ENCODE peak calls at places on chromosomes 7 and 10, in nine cellular contexts. G, X, A, R, I, P, K, Q and L are unnamed samples.

GRCh38 chr7:22052221-22052639 is 106.5 kb upstream of the CDCA7L start:
- DNase-seq in X (no peak), I (no peak), A (no peak), P (no peak), K (no peak), R (no peak), Q (no peak), G (no peak), L (peak)

GRCh38 chr7:108136191-108136581 is 6.0 kb upstream of the LAMB4 start:
- DNase-seq in A (no peak), P (no peak), I (no peak), G (no peak), K (peak), Q (no peak), X (no peak), R (peak), L (no peak)

GRCh38 chr10:68046642-68047041 is 28.4 kb downstream of the HERC4 start:
- DNase-seq in Q (no peak), G (no peak), P (no peak), K (no peak), I (no peak), R (no peak), A (no peak), X (no peak), L (no peak)

GRCh38 chr7:34904987-34905386 is 132.3 kb downstream of the DPY19L1 start:
- DNase-seq in X (no peak), P (no peak), I (no peak), Q (no peak), R (no peak), A (no peak), K (no peak), G (no peak), L (no peak)

GRCh38 chr7:132373041-132373440 is 203.2 kb downstream of the PLXNA4 start:
- DNase-seq in X (no peak), G (no peak), A (no peak), K (no peak), R (no peak), I (no peak), P (no peak), Q (no peak), L (no peak)

GRCh38 chr10:129972145-129972965 is 8.3 kb upstream of the EBF3 start:
- DNase-seq in A (peak), I (no peak), X (no peak), G (no peak), K (no peak), R (no peak), P (no peak), Q (no peak), L (no peak)

GRCh38 chr10:16519908-16520861 is 1.5 kb downstream of the C1QL3 start:
- DNase-seq in I (no peak), A (peak), Q (no peak), R (peak), G (no peak), K (no peak), P (no peak), X (no peak), L (no peak)

GRCh38 chr7:40571796-40572195 is 437.0 kb downstream of the SUGCT start:
- DNase-seq in I (no peak), X (peak), R (no peak), K (peak), G (no peak), Q (no peak), P (no peak), A (peak), L (no peak)

GRCh38 chr7:120241973-120242372 is 31.0 kb upstream of the KCND2 start:
- DNase-seq in P (no peak), R (no peak), X (no peak), G (no peak), A (no peak), K (no peak), I (no peak), Q (no peak), L (no peak)

GRCh38 chr7:97118306-97118917 is 914 bp downstream of the SDHAF3 start:
- DNase-seq in I (no peak), G (no peak), A (no peak), R (no peak), K (peak), X (no peak), P (no peak), Q (no peak), L (no peak)

GRCh38 chr10:130045091-130045652 is 65.5 kb downstream of the C10orf143 start:
- DNase-seq in X (no peak), I (peak), R (no peak), G (no peak), Q (no peak), A (peak), P (no peak), K (no peak), L (no peak)

GRCh38 chr10:62873866-62874265 is 57.7 kb upstream of the EGR2 start:
- DNase-seq in X (no peak), R (no peak), I (no peak), G (no peak), K (no peak), A (no peak), P (no peak), Q (no peak), L (no peak)

GRCh38 chr7:4131043-4131442 is 551.1 kb upstream of the FOXK1 start:
- DNase-seq in R (no peak), A (no peak), G (no peak), P (no peak), K (no peak), I (no peak), X (no peak), Q (no peak), L (no peak)

GRCh38 chr10:8365935-8366911 is 311.7 kb downstream of the GATA3 start:
- DNase-seq in Q (peak), A (no peak), K (peak), I (no peak), R (peak), G (no peak), P (no peak), X (no peak), L (peak)

GRCh38 chr7:50534690-50535290 is 30.4 kb downstream of the DDC start:
- DNase-seq in G (peak), I (peak), A (no peak), P (no peak), Q (peak), K (peak), R (no peak), X (peak), L (peak)
- TF ChIP-seq CTCF in G (peak), I (no peak), A (peak), P (no peak), Q (no peak), K (no peak), R (no peak), X (no peak), L (no peak)

DNA sequence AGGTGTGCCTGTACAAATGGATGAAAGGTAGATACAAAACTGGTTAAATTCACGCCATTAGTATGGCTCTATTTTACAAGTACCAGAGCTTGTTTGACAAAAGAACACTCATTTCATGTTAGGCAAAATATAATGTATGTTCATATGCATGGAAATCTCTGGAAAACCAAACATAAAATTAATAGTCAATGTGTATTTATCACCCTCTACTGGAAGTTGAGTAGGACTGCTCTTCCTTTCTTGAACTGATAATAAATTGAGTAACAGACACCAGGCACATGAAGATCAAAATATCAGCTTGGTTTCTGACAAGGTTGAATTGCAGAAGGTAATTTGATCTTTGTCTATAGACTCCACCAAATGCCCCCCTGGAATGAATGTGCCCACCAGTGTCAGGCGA is 19.8 kb upstream of the AKR1B1 start:
- DNase-seq in K (peak), I (no peak), P (no peak), Q (no peak), R (no peak), G (no peak), A (no peak), X (no peak), L (no peak)
- TF ChIP-seq CTCF in K (peak), I (no peak), P (no peak), Q (peak), R (no peak), G (no peak), A (peak), X (no peak), L (no peak)

GRCh38 chr10:79059859-79060379 is 8.8 kb upstream of the ZMIZ1 start:
- DNase-seq in I (no peak), A (no peak), G (peak), K (no peak), P (peak), Q (no peak), X (no peak), R (no peak), L (no peak)
- TF ChIP-seq CTCF in I (no peak), A (no peak), G (no peak), K (no peak), P (no peak), Q (no peak), X (no peak), R (no peak), L (no peak)

DNA sequence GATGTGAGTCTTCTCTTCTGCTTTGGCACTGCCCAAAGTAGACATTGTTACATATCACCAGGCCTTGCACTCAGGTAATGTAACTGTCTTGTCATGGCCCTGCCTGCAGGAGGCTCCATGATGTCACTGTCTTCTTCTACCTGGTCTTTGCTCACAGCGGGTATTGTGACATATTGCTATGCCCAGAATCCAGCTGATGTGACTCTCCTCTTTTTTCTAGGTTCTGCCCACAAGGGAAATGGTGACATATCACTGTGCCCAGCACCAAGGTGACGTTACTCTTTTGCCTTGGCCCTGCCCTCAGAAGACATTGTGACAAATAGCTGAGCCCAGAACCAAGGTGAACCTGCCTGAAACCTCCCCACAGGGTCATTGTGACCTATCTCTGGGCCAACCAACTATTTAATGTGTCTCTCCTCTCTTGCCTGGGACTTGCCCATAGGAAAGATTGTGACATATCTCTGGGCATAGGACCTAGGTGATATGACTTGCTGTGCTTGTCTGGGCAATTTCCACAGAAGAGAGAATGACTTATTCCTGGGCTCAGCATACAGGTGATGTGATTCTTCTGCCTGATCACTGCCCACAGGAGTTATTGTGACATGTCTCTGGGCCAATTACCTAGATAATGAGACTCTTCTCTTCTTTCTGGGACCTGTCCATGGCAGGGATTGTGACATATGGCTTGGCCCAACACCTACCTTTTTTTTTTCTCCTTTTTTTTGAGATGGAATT is 26.5 kb upstream of the ZNF107 start:
- DNase-seq in G (no peak), Q (no peak), I (no peak), A (no peak), R (no peak), X (no peak), P (no peak), K (no peak), L (no peak)
- TF ChIP-seq CTCF in G (no peak), Q (no peak), I (no peak), A (no peak), R (no peak), X (no peak), P (no peak), K (no peak), L (no peak)

DNA sequence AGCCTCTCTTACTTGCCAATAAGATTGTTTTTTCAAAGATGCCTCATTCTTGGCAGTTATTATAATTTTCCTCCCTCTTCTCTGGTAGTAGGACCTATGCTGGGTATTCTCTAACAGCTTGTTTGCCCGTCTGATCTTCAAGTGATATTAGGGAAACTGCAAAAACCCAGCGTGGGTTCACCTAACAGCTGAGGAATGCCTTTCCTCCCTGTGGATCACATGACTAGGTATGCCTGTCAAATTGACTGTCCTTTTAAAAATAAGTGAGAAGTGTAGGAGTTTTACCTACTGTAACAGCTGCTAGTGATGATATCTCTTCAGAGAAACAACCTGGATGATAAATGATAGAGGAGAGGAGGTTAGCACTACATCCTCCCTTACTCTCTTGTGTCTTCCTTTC is 22.0 kb downstream of the HECTD2 start:
- DNase-seq in I (no peak), R (no peak), X (no peak), A (no peak), P (no peak), Q (no peak), G (no peak), K (no peak), L (no peak)
- TF ChIP-seq CTCF in I (no peak), R (no peak), X (no peak), A (no peak), P (no peak), Q (no peak), G (no peak), K (no peak), L (no peak)

DNA sequence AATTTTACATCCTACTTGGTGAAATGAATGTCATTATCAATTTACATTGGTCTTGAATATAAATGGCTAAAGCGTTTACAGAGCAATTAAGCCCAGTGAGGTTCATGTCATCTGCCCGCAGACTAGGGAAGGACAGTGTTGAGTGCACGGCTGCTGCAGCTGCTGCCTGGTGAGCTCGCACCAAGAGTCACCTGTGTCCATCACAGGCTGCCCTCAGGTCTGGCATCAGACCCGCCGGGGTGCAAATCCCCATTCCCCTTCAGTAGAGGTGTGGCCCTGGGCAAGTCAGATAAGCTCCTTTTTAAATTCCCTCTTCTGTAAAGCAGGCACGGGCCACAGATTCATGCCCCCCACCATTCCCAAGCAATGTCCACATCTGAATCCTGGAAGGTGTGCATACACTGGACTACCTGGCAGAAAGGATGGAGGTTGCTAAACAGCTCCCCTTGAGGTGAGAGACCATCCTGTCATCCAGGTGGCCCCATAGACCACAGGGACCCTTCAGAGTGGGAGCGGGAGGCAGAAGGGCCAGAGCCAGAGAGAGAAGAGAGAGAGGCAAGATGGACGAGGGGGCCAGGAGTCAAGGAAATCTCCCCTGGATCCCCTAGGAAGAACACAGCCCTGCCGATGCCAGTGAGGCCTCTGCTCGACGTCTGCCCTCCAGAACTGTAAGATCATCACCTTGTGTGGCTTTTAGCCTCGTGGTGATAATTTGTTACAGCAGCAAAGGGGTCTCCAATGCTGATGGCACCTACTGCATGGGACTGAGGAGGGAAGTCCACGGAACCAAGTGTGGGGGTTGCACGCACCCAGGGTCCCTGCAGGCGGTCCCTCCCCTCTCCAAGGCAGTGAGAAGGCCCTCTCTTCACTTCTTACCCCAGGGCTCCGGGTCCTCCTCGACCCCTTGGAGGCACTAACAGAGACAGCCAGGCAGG is 168.8 kb downstream of the TCERG1L start:
- DNase-seq in I (no peak), P (no peak), R (no peak), Q (no peak), X (no peak), A (no peak), K (no peak), G (no peak), L (no peak)
- TF ChIP-seq CTCF in I (no peak), P (no peak), R (no peak), Q (no peak), X (no peak), A (no peak), K (no peak), G (no peak), L (no peak)

GRCh38 chr7:29284586-29285450 is 90.2 kb downstream of the CHN2 start:
- DNase-seq in P (no peak), X (no peak), I (no peak), R (no peak), K (no peak), A (no peak), Q (no peak), G (no peak), L (no peak)

GRCh38 chr7:29285861-29286260 is 91.3 kb downstream of the CHN2 start:
- DNase-seq in I (no peak), P (no peak), G (no peak), R (no peak), X (no peak), A (no peak), K (no peak), Q (no peak), L (no peak)

GRCh38 chr7:29285451-29285807 is 90.9 kb downstream of the CHN2 start:
- DNase-seq in Q (peak), I (peak), R (no peak), X (peak), A (no peak), G (no peak), P (no peak), K (peak), L (peak)

GRCh38 chr7:29281782-29282541 is 87.4 kb downstream of the CHN2 start:
- DNase-seq in X (no peak), P (no peak), G (peak), A (peak), Q (no peak), I (no peak), K (peak), R (no peak), L (no peak)

GRCh38 chr7:29282819-29283414 is 88.3 kb downstream of the CHN2 start:
- DNase-seq in K (no peak), Q (no peak), A (no peak), G (no peak), I (no peak), X (no peak), P (no peak), R (peak), L (no peak)
- TF ChIP-seq CTCF in K (no peak), Q (no peak), A (no peak), G (no peak), I (no peak), X (no peak), P (no peak), R (no peak), L (no peak)

GRCh38 chr10:119178371-119179119 is at the start of gene PRDX3:
- DNase-seq in Q (peak), K (peak), G (peak), P (peak), A (peak), R (peak), I (peak), X (no peak), L (peak)
- TF ChIP-seq CTCF in Q (no peak), K (no peak), G (peak), P (peak), A (peak), R (no peak), I (no peak), X (peak), L (no peak)

DNA sequence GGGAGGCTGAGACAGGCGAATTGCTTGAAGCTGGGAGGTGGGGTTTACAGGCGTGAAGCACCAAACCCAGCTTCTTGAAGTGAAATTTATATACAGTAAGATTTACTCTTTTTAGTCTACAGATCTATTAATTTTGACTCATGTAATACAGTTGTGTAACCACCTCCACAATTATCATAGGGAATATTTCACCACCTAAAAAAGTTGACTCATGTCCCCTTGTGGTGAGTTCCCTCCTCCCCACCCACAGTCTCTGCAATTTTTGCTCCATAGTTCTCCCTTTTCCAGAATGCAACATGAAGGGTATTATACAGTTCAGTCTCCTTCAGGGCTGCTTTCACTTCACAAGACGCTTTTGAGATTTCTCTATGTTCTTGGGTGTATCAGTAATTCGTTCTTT is 156.8 kb downstream of the FAM107B start:
- DNase-seq in X (no peak), A (no peak), G (no peak), R (no peak), Q (no peak), I (no peak), K (peak), P (no peak), L (no peak)
- TF ChIP-seq CTCF in X (no peak), A (peak), G (no peak), R (no peak), Q (no peak), I (no peak), K (peak), P (no peak), L (no peak)